ENCODE peak calls at places on chromosomes 2 and 18, in nine cellular contexts. K is GF-D8; Q is M059J; M is T-helper 1 cell; X is H4; H is CD8-positive, alpha-beta T cell; A is GM23338; B is EL; R is NCI-H774. P is an unnamed sample.

GRCh38 chr2:50922506-50922905 is 109.4 kb downstream of the NRXN1 start:
- DNase-seq in K (no peak), Q (no peak), M (no peak), X (no peak), H (no peak), A (no peak), B (no peak), R (no peak), P (no peak)

GRCh38 chr2:190763901-190764514 is 115.1 kb downstream of the NAB1 start:
- DNase-seq in K (no peak), Q (no peak), M (peak), X (no peak), H (no peak), A (no peak), B (peak), R (no peak), P (no peak)

GRCh38 chr2:169738566-169739229 is 5.1 kb downstream of the KLHL23 start:
- DNase-seq in K (no peak), Q (no peak), M (no peak), X (no peak), H (no peak), A (no peak), B (no peak), R (no peak), P (no peak)

GRCh38 chr2:160425394-160425793 is 68.2 kb downstream of the RBMS1 start:
- DNase-seq in K (no peak), Q (peak), M (no peak), X (no peak), H (no peak), A (no peak), B (peak), R (no peak), P (no peak)

GRCh38 chr18:11994708-11995444 is 13.6 kb downstream of the IMPA2 start:
- DNase-seq in K (peak), Q (peak), M (no peak), X (peak), H (no peak), A (peak), B (peak), R (no peak), P (no peak)

GRCh38 chr2:154709215-154709614 is 10.7 kb downstream of the KCNJ3 start:
- DNase-seq in K (no peak), Q (no peak), M (no peak), X (no peak), H (no peak), A (no peak), B (no peak), R (no peak), P (no peak)

GRCh38 chr2:38945372-38945771 is 55.7 kb downstream of the ARHGEF33 start:
- DNase-seq in K (no peak), Q (no peak), M (no peak), X (no peak), H (no peak), A (no peak), B (no peak), R (no peak), P (no peak)

GRCh38 chr18:46283895-46284295 is 179.7 kb downstream of the HAUS1 start:
- DNase-seq in K (no peak), Q (no peak), M (no peak), X (no peak), H (no peak), A (peak), B (no peak), R (no peak), P (no peak)

GRCh38 chr18:28176933-28177827 is at the start of gene CDH2:
- DNase-seq in K (no peak), Q (peak), M (peak), X (peak), H (no peak), A (peak), B (peak), R (peak), P (no peak)

GRCh38 chr2:231104115-231104713 is 20.6 kb downstream of the HTR2B start:
- DNase-seq in K (peak), Q (peak), M (peak), X (peak), H (peak), A (peak), B (peak), R (no peak), P (peak)

GRCh38 chr18:59308201-59309014 is 10.0 kb downstream of the CPLX4 start:
- DNase-seq in K (no peak), Q (peak), M (peak), X (peak), H (peak), A (peak), B (peak), R (peak), P (peak)

GRCh38 chr2:36059684-36060083 is 295.9 kb upstream of the CRIM1 start:
- DNase-seq in K (peak), Q (no peak), M (no peak), X (no peak), H (no peak), A (no peak), B (no peak), R (no peak), P (no peak)

GRCh38 chr2:188381614-188382013 is 89.9 kb downstream of the GULP1 start:
- DNase-seq in K (no peak), Q (peak), M (no peak), X (peak), H (no peak), A (no peak), B (peak), R (peak), P (no peak)

GRCh38 chr2:50951416-50951815 is 80.5 kb downstream of the NRXN1 start:
- DNase-seq in K (no peak), Q (no peak), M (no peak), X (peak), H (no peak), A (no peak), B (no peak), R (no peak), P (no peak)

GRCh38 chr18:57077786-57078552 is 68.9 kb upstream of the BOD1L2 start:
- DNase-seq in K (peak), Q (no peak), M (peak), X (no peak), H (peak), A (no peak), B (no peak), R (no peak), P (no peak)

GRCh38 chr18:46387426-46388131 is 269.4 kb downstream of the LOXHD1 start:
- DNase-seq in K (no peak), Q (peak), M (no peak), X (no peak), H (no peak), A (no peak), B (no peak), R (no peak), P (no peak)

GRCh38 chr2:108533832-108534576 is at the start of gene LIMS1:
- DNase-seq in K (peak), Q (peak), M (peak), X (peak), H (peak), A (peak), B (peak), R (peak), P (peak)

GRCh38 chr2:73075477-73076373 is 4.2 kb upstream of the SFXN5 start:
- DNase-seq in K (no peak), Q (no peak), M (no peak), X (no peak), H (no peak), A (no peak), B (no peak), R (no peak), P (no peak)

GRCh38 chr18:76412010-76412817 is 82.8 kb downstream of the ZNF516 start:
- DNase-seq in K (no peak), Q (no peak), M (no peak), X (no peak), H (no peak), A (no peak), B (peak), R (no peak), P (no peak)

GRCh38 chr2:216221806-216222205 is 112.7 kb downstream of the XRCC5 start:
- DNase-seq in K (no peak), Q (peak), M (peak), X (no peak), H (no peak), A (no peak), B (peak), R (no peak), P (no peak)

GRCh38 chr2:186639939-186640338 is 50.1 kb downstream of the ITGAV start:
- DNase-seq in K (no peak), Q (no peak), M (peak), X (no peak), H (no peak), A (no peak), B (no peak), R (no peak), P (no peak)

GRCh38 chr18:25875574-25875973 is 214.8 kb downstream of the SS18 start:
- DNase-seq in K (no peak), Q (peak), M (no peak), X (peak), H (no peak), A (no peak), B (peak), R (no peak), P (no peak)

GRCh38 chr2:19762142-19762541 is 139.6 kb downstream of the TTC32 start:
- DNase-seq in K (no peak), Q (no peak), M (no peak), X (no peak), H (no peak), A (no peak), B (no peak), R (no peak), P (no peak)

GRCh38 chr18:11937874-11938478 is 29.9 kb upstream of the MPPE1 start:
- DNase-seq in K (peak), Q (peak), M (peak), X (peak), H (peak), A (peak), B (peak), R (peak), P (peak)